ENCODE peak calls at places on chromosome 3, in five cellular contexts. Q, Z, Y, G and C are unnamed samples.

GRCh38 chr3:120682095-120682681 is at the start of gene HGD:
- DNase-seq in Q (no peak), Z (no peak), Y (no peak), G (no peak), C (no peak)

GRCh38 chr3:123372789-123373534 is 75.9 kb downstream of the ADCY5 start:
- DNase-seq in Q (no peak), Z (no peak), Y (no peak), G (no peak), C (no peak)

GRCh38 chr3:170233532-170233931 is 11.3 kb downstream of the PRKCI start:
- DNase-seq in Q (peak; percentile 28), Z (peak; percentile 87), Y (no peak), G (peak; percentile 94), C (peak; percentile 67)

GRCh38 chr3:66023728-66024390 is 14.9 kb downstream of the MAGI1 start:
- DNase-seq in Q (no peak), Z (no peak), Y (no peak), G (peak; percentile 78), C (no peak)

GRCh38 chr3:122497425-122497824 is 17.3 kb downstream of the KPNA1 start:
- DNase-seq in Q (peak; percentile 82), Z (peak; percentile 84), Y (no peak), G (peak; percentile 91), C (peak; percentile 94)

GRCh38 chr3:179450321-179450720 is 949 bp downstream of the GNB4 start:
- DNase-seq in Q (no peak), Z (peak; percentile 29), Y (no peak), G (peak; percentile 47), C (no peak)

GRCh38 chr3:184129012-184129411 is 6.1 kb upstream of the EIF2B5 start:
- DNase-seq in Q (peak; percentile 54), Z (peak; percentile 59), Y (no peak), G (peak; percentile 45), C (no peak)

GRCh38 chr3:52829906-52830463 is 487 bp downstream of the ITIH4 start:
- DNase-seq in Q (no peak), Z (no peak), Y (no peak), G (no peak), C (no peak)

GRCh38 chr3:119781330-119782198 is at the start of gene NR1I2:
- DNase-seq in Q (no peak), Z (no peak), Y (no peak), G (no peak), C (no peak)

GRCh38 chr3:150097588-150097890 is 126.8 kb upstream of the PFN2 start:
- DNase-seq in Q (peak; percentile 45), Z (no peak), Y (no peak), G (peak; percentile 50), C (no peak)

GRCh38 chr3:157113832-157114505 is 46.0 kb downstream of the CCNL1 start:
- DNase-seq in Q (no peak), Z (no peak), Y (no peak), G (no peak), C (no peak)

GRCh38 chr3:127136024-127136600 is 56.8 kb upstream of the PRR23E start:
- DNase-seq in Q (no peak), Z (no peak), Y (no peak), G (no peak), C (no peak)

GRCh38 chr3:120559228-120560061 is 36.7 kb upstream of the NDUFB4 start:
- DNase-seq in Q (peak; percentile 68), Z (peak; percentile 70), Y (no peak), G (peak; percentile 36), C (peak; percentile 13)

GRCh38 chr3:25505581-25505980 is 77.5 kb downstream of the RARB start:
- DNase-seq in Q (no peak), Z (no peak), Y (no peak), G (no peak), C (no peak)

GRCh38 chr3:150170843-150171513 is 200.3 kb upstream of the PFN2 start:
- DNase-seq in Q (no peak), Z (no peak), Y (no peak), G (peak; percentile 59), C (no peak)

GRCh38 chr3:24521306-24522154 is 26.9 kb upstream of the THRB start:
- DNase-seq in Q (no peak), Z (no peak), Y (no peak), G (peak; percentile 34), C (no peak)

GRCh38 chr3:127104586-127104985 is 88.3 kb upstream of the PRR23E start:
- DNase-seq in Q (no peak), Z (no peak), Y (no peak), G (no peak), C (no peak)

GRCh38 chr3:130826516-130826915 is 67.4 kb upstream of the ATP2C1 start:
- DNase-seq in Q (no peak), Z (no peak), Y (no peak), G (no peak), C (no peak)

GRCh38 chr3:17742837-17743659 is 617 bp upstream of the TBC1D5 start:
- DNase-seq in Q (peak; percentile 96), Z (no peak), Y (no peak), G (no peak), C (peak; percentile 91)

GRCh38 chr3:72336821-72337479 is 511.3 kb downstream of the SHQ1 start:
- DNase-seq in Q (peak; percentile 56), Z (peak; percentile 89), Y (no peak), G (peak; percentile 95), C (no peak)

GRCh38 chr3:82364827-82365226 is 603.4 kb upstream of the GBE1 start:
- DNase-seq in Q (no peak), Z (no peak), Y (no peak), G (no peak), C (no peak)

GRCh38 chr3:193897288-193897687 is 238.7 kb upstream of the HES1 start:
- DNase-seq in Q (no peak), Z (peak; percentile 11), Y (no peak), G (no peak), C (no peak)

GRCh38 chr3:56775931-56776461 is 25.8 kb downstream of the ARHGEF3 start:
- DNase-seq in Q (no peak), Z (no peak), Y (no peak), G (peak; percentile 39), C (no peak)

GRCh38 chr3:64220161-64220560 is 5.1 kb downstream of the PRICKLE2 start:
- DNase-seq in Q (no peak), Z (peak; percentile 90), Y (no peak), G (peak; percentile 77), C (no peak)

GRCh38 chr3:15271030-15271429 is 61.4 kb downstream of the SH3BP5 start:
- DNase-seq in Q (no peak), Z (no peak), Y (no peak), G (no peak), C (no peak)

GRCh38 chr3:103295974-103296570 is 861.3 kb downstream of the ZPLD1 start:
- DNase-seq in Q (peak; percentile 2), Z (peak; percentile 22), Y (no peak), G (peak; percentile 48), C (peak; percentile 0)
- TF ChIP-seq CTCF in Q (peak; percentile 34), Z (peak; percentile 21), Y (no peak), G (no peak), C (peak; percentile 6)

DNA sequence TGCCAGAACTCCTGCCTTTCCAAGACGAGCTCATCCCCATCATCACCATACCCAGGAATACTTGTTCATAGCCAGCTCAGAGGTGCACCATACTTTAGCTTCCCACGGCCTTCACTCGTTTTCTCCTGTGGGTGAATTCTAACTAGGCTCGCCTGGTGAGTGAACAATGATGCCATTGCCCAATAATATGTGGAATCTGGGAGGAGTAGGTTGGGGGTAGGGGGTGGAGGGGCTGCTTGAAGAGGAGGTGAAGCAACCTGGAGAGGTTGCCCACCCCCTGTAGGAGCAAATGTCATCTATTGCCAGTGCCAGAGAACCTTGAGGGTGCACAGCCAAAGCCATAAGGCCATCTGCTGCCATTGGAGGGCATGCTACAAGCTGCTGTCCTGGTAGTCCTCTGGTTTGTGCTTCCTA is 592 bp upstream of the ZNF445 start:
- DNase-seq in Q (no peak), Z (no peak), Y (no peak), G (no peak), C (no peak)
- H3K4me3 ChIP-seq in Q (peak overlapping the region; percentile 67), Z (peak overlapping the region; percentile 71), Y (peak overlapping the region; percentile 77), G (peak overlapping the region; percentile 78), C (peak overlapping the region; percentile 60)

DNA sequence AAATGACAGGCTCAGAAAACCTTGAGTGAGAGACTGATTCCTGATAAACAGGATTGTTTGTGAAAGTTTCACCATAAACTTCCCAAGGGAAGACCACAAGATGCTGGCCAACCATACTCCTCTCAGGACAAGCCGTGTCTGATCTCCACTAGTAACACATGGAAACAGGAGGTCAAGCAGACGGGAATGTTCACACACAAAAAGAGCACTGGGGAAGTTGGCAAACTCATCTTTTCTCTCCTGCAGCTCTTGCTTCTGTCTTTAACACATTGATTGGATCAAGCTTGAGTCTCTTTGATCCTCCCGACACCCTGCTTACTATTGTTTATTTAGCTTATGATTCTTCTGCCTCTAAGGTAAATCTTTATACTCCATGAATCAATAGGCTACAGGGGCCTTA is 713.5 kb downstream of the PDCD6IP start:
- DNase-seq in Q (no peak), Z (no peak), Y (no peak), G (no peak), C (no peak)
- TF ChIP-seq CTCF in Q (no peak), Z (no peak), Y (no peak), G (no peak), C (no peak)

DNA sequence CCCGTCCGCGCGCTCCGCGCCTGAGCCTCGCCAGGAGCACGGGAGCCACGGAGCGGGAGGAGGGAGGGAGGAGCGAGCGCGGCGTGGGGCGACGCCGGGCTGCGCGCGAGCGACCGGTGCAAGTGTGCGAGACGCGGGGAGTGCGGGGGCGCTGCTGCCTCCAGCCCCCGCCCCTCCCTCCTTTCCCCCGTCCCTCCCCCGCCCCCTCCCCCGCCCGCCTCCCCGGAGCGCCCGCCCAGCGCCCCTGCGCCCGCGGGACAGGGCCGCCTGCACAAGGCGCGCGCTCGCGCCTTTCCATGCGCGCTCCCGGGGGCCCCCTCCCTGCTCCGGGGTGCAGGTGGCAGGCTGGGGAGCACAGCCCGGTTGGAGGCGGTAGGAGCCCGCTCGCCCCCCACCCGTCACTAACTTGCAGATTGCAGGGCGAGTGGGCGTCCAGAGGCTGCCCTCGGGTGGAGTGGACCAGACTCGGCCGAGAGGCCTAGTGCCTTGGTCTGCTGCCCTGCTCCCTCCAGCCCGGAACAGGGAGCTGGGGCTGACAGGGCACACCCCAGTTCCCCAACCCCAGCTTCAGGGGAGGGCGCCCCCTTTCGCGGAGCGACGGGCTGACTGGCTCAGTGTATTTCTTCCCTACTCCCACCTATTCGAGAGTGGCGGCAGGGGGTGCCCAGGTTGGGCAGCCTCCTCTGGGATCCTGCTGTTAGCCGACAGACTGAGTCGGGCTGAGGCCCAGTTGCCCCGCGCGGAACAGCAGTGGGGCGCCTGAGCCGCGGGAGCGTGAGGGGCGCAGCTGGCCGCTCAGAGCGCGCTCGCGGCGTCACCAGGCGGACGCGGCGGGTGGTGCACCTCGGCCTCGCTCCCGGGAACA is at the start of gene WNT7A:
- DNase-seq in Q (no peak), Z (no peak), Y (no peak), G (no peak), C (no peak)
- H3K4me3 ChIP-seq in Q (no peak within 1 kb of the TSS), Z (no peak within 1 kb of the TSS), Y (peak within 1 kb of the TSS; percentile 63), G (no peak within 1 kb of the TSS), C (no peak within 1 kb of the TSS)

GRCh38 chr3:58251653-58252052 is 14.1 kb downstream of the ABHD6 start:
- DNase-seq in Q (no peak), Z (no peak), Y (no peak), G (no peak), C (no peak)

GRCh38 chr3:58246148-58247051 is 8.8 kb downstream of the ABHD6 start:
- DNase-seq in Q (no peak), Z (no peak), Y (no peak), G (no peak), C (no peak)

GRCh38 chr3:58254144-58254543 is 16.6 kb downstream of the ABHD6 start:
- DNase-seq in Q (no peak), Z (no peak), Y (no peak), G (no peak), C (no peak)

GRCh38 chr3:58249358-58250092 is 11.9 kb downstream of the ABHD6 start:
- DNase-seq in Q (no peak), Z (peak; percentile 30), Y (no peak), G (peak; percentile 28), C (no peak)

GRCh38 chr3:58250093-58250707 is 12.6 kb downstream of the ABHD6 start:
- DNase-seq in Q (no peak), Z (peak; percentile 50), Y (no peak), G (no peak), C (no peak)
- TF ChIP-seq CTCF in Q (no peak), Z (no peak), Y (no peak), G (no peak), C (no peak)